ENCODE peak calls at places on chromosomes 11 and 22, in four cellular contexts. One of them, this sample, is unnamed.

GRCh38 chr11:123100378-123101085 is 38.6 kb upstream of the HSPA8 start:
- DNase-seq in stomach: no peak
- DNase-seq in PC-9: no peak
- DNase-seq in AG10803: no peak
- DNase-seq in this sample: peak; percentile 48

GRCh38 chr11:125382211-125382807 is 113.8 kb downstream of the FEZ1 start:
- DNase-seq in stomach: no peak
- DNase-seq in AG10803: peak; percentile 9
- DNase-seq in PC-9: no peak
- DNase-seq in this sample: no peak

GRCh38 chr11:33646629-33647028 is 54.0 kb downstream of the C11orf91 start:
- DNase-seq in AG10803: peak; percentile 75
- DNase-seq in PC-9: no peak
- DNase-seq in stomach: no peak
- DNase-seq in this sample: no peak

GRCh38 chr22:29617922-29618629 is 14.6 kb downstream of the NF2 start:
- DNase-seq in AG10803: peak; percentile 57
- DNase-seq in PC-9: peak; percentile 97
- DNase-seq in stomach: no peak
- DNase-seq in this sample: peak; percentile 46

GRCh38 chr11:91209751-91210150 is 986.9 kb upstream of the CHORDC1 start:
- DNase-seq in stomach: no peak
- DNase-seq in PC-9: no peak
- DNase-seq in AG10803: no peak
- DNase-seq in this sample: peak; percentile 11

GRCh38 chr11:62909107-62909894 is 11.9 kb downstream of the CHRM1 start:
- DNase-seq in AG10803: peak; percentile 54
- DNase-seq in stomach: peak; percentile 90
- DNase-seq in PC-9: peak; percentile 43
- DNase-seq in this sample: peak; percentile 73

GRCh38 chr22:43854151-43854785 is 8.0 kb downstream of the SULT4A1 start:
- DNase-seq in PC-9: no peak
- DNase-seq in AG10803: no peak
- DNase-seq in stomach: no peak
- DNase-seq in this sample: no peak

GRCh38 chr11:4140067-4140636 is 45.6 kb downstream of the RRM1 start:
- DNase-seq in PC-9: no peak
- DNase-seq in stomach: no peak
- DNase-seq in AG10803: no peak
- DNase-seq in this sample: no peak

GRCh38 chr11:68437927-68438657 is 22.5 kb upstream of the PPP6R3 start:
- DNase-seq in AG10803: no peak
- DNase-seq in stomach: no peak
- DNase-seq in PC-9: no peak
- DNase-seq in this sample: no peak

GRCh38 chr11:32090774-32091370 is at the start of gene RCN1:
- DNase-seq in AG10803: peak; percentile 88
- DNase-seq in stomach: peak; percentile 46
- DNase-seq in PC-9: peak; percentile 48
- DNase-seq in this sample: peak; percentile 85

GRCh38 chr22:47445716-47446290 is 683.4 kb downstream of the TBC1D22A start:
- DNase-seq in stomach: no peak
- DNase-seq in PC-9: no peak
- DNase-seq in AG10803: no peak
- DNase-seq in this sample: no peak

GRCh38 chr22:19807914-19808872 is 46.5 kb downstream of the GNB1L start:
- DNase-seq in AG10803: no peak
- DNase-seq in stomach: no peak
- DNase-seq in PC-9: no peak
- DNase-seq in this sample: no peak

GRCh38 chr11:8913961-8914660 is 3.1 kb downstream of the AKIP1 start:
- DNase-seq in stomach: no peak
- DNase-seq in AG10803: no peak
- DNase-seq in PC-9: no peak
- DNase-seq in this sample: peak; percentile 73
- H3K4me3 ChIP-seq in stomach: peak overlapping the region; percentile 5
- H3K4me3 ChIP-seq in AG10803: peak overlapping the region; percentile 25
- H3K4me3 ChIP-seq in PC-9: no peak overlapping the region
- H3K4me3 ChIP-seq in this sample: peak overlapping the region; percentile 41

DNA sequence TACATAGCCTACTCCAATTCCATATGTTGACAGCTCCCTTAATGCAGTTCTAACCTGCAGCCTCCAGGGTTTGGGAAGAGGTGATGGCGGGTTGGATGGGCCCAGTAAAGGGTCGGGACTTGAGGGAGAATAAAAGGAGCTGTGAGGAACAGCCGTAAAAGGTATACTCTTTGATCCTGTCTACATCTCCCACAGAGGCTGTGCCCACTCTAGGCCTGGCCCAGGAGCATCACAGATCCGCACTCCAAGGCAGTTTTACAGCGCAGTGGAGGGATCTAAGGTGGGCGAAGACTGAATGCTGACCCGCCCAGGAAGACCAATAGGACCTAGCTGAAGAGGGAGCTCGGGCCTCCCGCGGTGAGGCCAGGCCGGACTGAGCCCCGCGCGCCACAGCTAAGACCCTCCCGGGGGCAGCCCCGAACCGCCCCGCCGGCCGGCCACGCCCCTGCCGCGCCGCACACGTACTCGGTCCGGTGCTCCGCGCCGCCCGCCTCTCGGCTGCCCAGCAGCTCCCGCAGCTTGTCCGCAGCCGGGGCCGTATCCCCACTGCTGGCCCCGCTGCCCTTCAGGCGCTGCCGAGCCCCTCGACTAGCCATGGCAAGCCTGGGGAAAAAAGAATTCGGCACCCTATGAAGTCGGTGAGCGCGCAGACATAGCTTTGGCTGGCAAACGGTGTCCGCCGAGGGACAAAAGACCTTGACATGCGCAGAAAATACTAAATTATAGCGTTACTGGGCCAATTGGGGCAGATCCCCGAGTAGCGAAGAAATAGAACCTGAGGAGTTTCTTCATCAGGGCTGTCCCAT is at the start of gene ALG9:
- DNase-seq in PC-9: peak; percentile 56
- DNase-seq in stomach: peak; percentile 78
- DNase-seq in AG10803: peak; percentile 85
- DNase-seq in this sample: peak; percentile 90
- TF ChIP-seq CTCF in PC-9: peak; percentile 68
- TF ChIP-seq CTCF in stomach: no peak
- TF ChIP-seq CTCF in AG10803: peak; percentile 52
- TF ChIP-seq CTCF in this sample: peak; percentile 43

GRCh38 chr11:82995754-82996398 is 75.8 kb downstream of the RAB30 start:
- DNase-seq in stomach: no peak
- DNase-seq in PC-9: no peak
- DNase-seq in AG10803: peak; percentile 73
- DNase-seq in this sample: peak; percentile 65
- H3K4me3 ChIP-seq in stomach: no peak overlapping the region
- H3K4me3 ChIP-seq in PC-9: no peak overlapping the region
- H3K4me3 ChIP-seq in AG10803: no peak overlapping the region
- H3K4me3 ChIP-seq in this sample: no peak overlapping the region

GRCh38 chr11:13949876-13950275 is 12.6 kb upstream of the SPON1 start:
- DNase-seq in stomach: no peak
- DNase-seq in PC-9: no peak
- DNase-seq in AG10803: no peak
- DNase-seq in this sample: peak; percentile 51
- TF ChIP-seq CTCF in stomach: no peak
- TF ChIP-seq CTCF in PC-9: no peak
- TF ChIP-seq CTCF in AG10803: no peak
- TF ChIP-seq CTCF in this sample: peak; percentile 1

DNA sequence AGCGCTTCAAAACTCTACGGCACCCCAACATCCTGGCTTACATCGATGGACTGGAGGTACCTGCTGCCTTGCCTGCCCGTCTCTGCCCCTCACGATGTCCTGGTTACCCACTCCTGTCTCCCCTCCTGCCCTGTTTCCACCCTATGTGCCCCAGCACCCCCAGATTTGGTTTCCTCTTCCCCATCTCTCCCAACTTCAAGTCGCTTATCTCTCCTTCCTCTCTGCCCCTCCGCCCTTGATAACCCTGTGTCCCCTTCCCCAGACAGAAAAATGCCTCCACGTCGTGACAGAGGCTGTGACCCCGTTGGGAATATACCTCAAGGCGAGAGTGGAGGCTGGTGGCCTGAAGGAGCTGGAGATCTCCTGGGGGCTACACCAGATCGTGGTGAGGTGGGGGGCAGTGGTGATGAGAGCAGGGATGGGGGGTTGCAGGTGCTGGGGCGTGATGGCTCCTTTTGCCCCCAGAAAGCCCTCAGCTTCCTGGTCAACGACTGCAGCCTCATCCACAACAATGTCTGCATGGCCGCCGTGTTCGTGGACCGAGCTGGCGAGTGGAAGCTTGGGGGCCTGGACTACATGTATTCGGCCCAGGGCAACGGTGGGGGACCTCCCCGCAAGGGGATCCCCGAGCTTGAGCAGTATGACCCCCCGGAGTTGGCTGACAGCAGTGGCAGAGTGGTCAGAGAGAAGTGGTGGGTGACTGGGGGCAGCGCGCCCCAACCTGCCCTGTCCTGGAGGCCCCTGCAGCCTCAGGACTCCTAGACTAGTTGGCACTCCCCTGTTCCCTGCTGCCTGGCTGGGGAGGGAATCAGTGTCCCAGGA is 987 bp downstream of the SCYL1 start:
- DNase-seq in AG10803: no peak
- DNase-seq in stomach: no peak
- DNase-seq in PC-9: no peak
- DNase-seq in this sample: no peak
- H3K4me3 ChIP-seq in AG10803: peak overlapping the region; percentile 90
- H3K4me3 ChIP-seq in stomach: peak overlapping the region; percentile 71
- H3K4me3 ChIP-seq in PC-9: peak overlapping the region; percentile 100
- H3K4me3 ChIP-seq in this sample: peak overlapping the region; percentile 79